ENCODE peak calls at places on chromosome 14, in eight cellular contexts. M is iris pigment epithelial cell, F is astrocyte of the cerebellum, O is T-cell, X is T follicular helper cell, T is OCI-LY7, U is NCI-H187, Y is germinal center. E is an unnamed sample.

GRCh38 chr14:52876806-52877205 is 74.0 kb downstream of the FERMT2 start:
- DNase-seq in Y (no peak), U (no peak), T (no peak), X (no peak), M (no peak), F (no peak), O (no peak), E (no peak)

GRCh38 chr14:69652942-69653680 is 41.7 kb downstream of the SUSD6 start:
- DNase-seq in U (no peak), O (no peak), M (no peak), T (peak; percentile 77), F (no peak), X (no peak), Y (peak; percentile 36), E (no peak)

GRCh38 chr14:105340821-105341408 is 26.4 kb downstream of the PACS2 start:
- DNase-seq in Y (no peak), F (no peak), T (no peak), X (no peak), O (no peak), U (no peak), M (no peak), E (no peak)

GRCh38 chr14:68417007-68417659 is 375.7 kb downstream of the ZFP36L1 start:
- DNase-seq in X (no peak), T (no peak), O (no peak), Y (no peak), U (no peak), M (no peak), F (no peak), E (no peak)

GRCh38 chr14:105876158-105876557 is 349.8 kb downstream of the TMEM121 start:
- DNase-seq in F (no peak), O (no peak), M (no peak), X (no peak), T (no peak), U (no peak), Y (no peak), E (no peak)

GRCh38 chr14:68314642-68315041 is 478.2 kb downstream of the ZFP36L1 start:
- DNase-seq in F (no peak), Y (no peak), M (no peak), X (no peak), T (no peak), O (no peak), U (no peak), E (no peak)

GRCh38 chr14:96649327-96649601 is 147.1 kb downstream of the PAPOLA start:
- DNase-seq in F (no peak), U (no peak), T (no peak), O (no peak), M (no peak), Y (no peak), X (no peak), E (no peak)

GRCh38 chr14:36021030-36021422 is 155.5 kb downstream of the PTCSC3 start:
- DNase-seq in M (no peak), X (no peak), U (no peak), Y (no peak), T (no peak), F (no peak), O (no peak), E (no peak)

GRCh38 chr14:20679907-20680306 is 4.5 kb upstream of the RNASE4 start:
- DNase-seq in M (peak; percentile 22), O (no peak), U (no peak), Y (peak; percentile 33), X (no peak), F (no peak), T (no peak), E (no peak)

GRCh38 chr14:55803506-55804197 is 223.6 kb downstream of the KTN1 start:
- DNase-seq in M (no peak), F (no peak), Y (no peak), X (no peak), U (no peak), T (no peak), O (no peak), E (no peak)

GRCh38 chr14:30210630-30211029 is 283.0 kb upstream of the PRKD1 start:
- DNase-seq in T (no peak), M (peak; percentile 54), X (no peak), U (no peak), F (no peak), O (no peak), Y (no peak), E (no peak)

GRCh38 chr14:35576260-35576659 is 42.3 kb downstream of the INSM2 start:
- DNase-seq in U (no peak), O (no peak), F (no peak), T (no peak), X (no peak), M (peak; percentile 39), Y (no peak), E (no peak)

GRCh38 chr14:104634886-104635570 is 30.5 kb upstream of the TMEM179 start:
- DNase-seq in M (no peak), U (no peak), Y (no peak), F (no peak), T (no peak), X (no peak), O (no peak), E (no peak)

GRCh38 chr14:26828741-26829140 is 230.9 kb upstream of the NOVA1 start:
- DNase-seq in X (no peak), M (no peak), O (no peak), F (no peak), T (no peak), Y (no peak), U (no peak), E (no peak)